ENCODE peak calls at places on chromosomes 6 and 20, in seven cellular contexts. I, S, P, U, Y, D and B are unnamed samples.

GRCh38 chr6:23348185-23348584 is 777.8 kb upstream of the NRSN1 start:
- DNase-seq in U (no peak), Y (no peak), I (no peak), S (no peak), P (no peak), D (no peak), B (no peak)

GRCh38 chr20:21280496-21281016 is 22.6 kb upstream of the XRN2 start:
- DNase-seq in D (no peak), I (no peak), U (no peak), P (no peak), S (no peak), Y (no peak), B (no peak)

GRCh38 chr6:21522773-21523490 is 70.6 kb upstream of the SOX4 start:
- DNase-seq in U (no peak), Y (no peak), S (no peak), D (no peak), I (no peak), P (no peak), B (peak; percentile 56)

GRCh38 chr6:167329014-167329413 is 4.1 kb downstream of the TTLL2 start:
- DNase-seq in Y (no peak), I (no peak), U (no peak), D (no peak), S (no peak), P (no peak), B (no peak)

GRCh38 chr20:23435675-23436539 is 3.6 kb upstream of the CSTL1 start:
- DNase-seq in U (no peak), Y (no peak), I (no peak), P (no peak), S (no peak), D (no peak), B (no peak)

GRCh38 chr6:8166156-8166555 is 63.8 kb upstream of the EEF1E1 start:
- DNase-seq in Y (no peak), S (no peak), I (no peak), P (no peak), U (no peak), D (no peak), B (no peak)

GRCh38 chr6:43076093-43076927 is at the start of gene PTK7:
- DNase-seq in U (no peak), D (peak; percentile 36), Y (peak; percentile 80), S (no peak), I (peak; percentile 47), P (peak; percentile 65), B (peak; percentile 96)

GRCh38 chr6:35511183-35511941 is 1.3 kb downstream of the TULP1 start:
- DNase-seq in Y (no peak), S (no peak), U (no peak), P (no peak), D (no peak), I (no peak), B (no peak)

GRCh38 chr6:87074051-87074711 is 20.7 kb downstream of the CGA start:
- DNase-seq in U (no peak), P (no peak), I (no peak), D (no peak), S (no peak), Y (no peak), B (no peak)

GRCh38 chr6:24988562-24988961 is 52.8 kb upstream of the RIPOR2 start:
- DNase-seq in U (no peak), D (no peak), Y (no peak), I (no peak), P (peak; percentile 46), S (no peak), B (no peak)

GRCh38 chr6:29011276-29011734 is 6.2 kb upstream of the ZNF311 start:
- DNase-seq in U (peak; percentile 8), Y (no peak), P (peak; percentile 53), S (peak; percentile 27), D (peak; percentile 70), I (peak; percentile 59), B (peak; percentile 93)

GRCh38 chr6:140774080-140774505 is 1358.6 kb upstream of the GJE1 start:
- DNase-seq in P (peak; percentile 80), U (no peak), I (no peak), D (peak; percentile 89), Y (no peak), S (no peak), B (no peak)

GRCh38 chr20:22288156-22288555 is 296.2 kb downstream of the FOXA2 start:
- DNase-seq in I (no peak), D (no peak), S (no peak), U (no peak), P (no peak), Y (no peak), B (no peak)

GRCh38 chr20:48493966-48494365 is 333.8 kb downstream of the PREX1 start:
- DNase-seq in S (no peak), P (no peak), D (no peak), U (no peak), I (no peak), Y (no peak), B (no peak)

GRCh38 chr6:17869010-17869752 is 118.3 kb downstream of the KIF13A start:
- DNase-seq in Y (no peak), S (no peak), P (peak; percentile 45), I (no peak), D (peak; percentile 72), U (no peak), B (no peak)

GRCh38 chr6:137661601-137662000 is 167.4 kb upstream of the OLIG3 start:
- DNase-seq in I (no peak), P (no peak), U (no peak), S (no peak), D (peak; percentile 33), Y (no peak), B (no peak)

GRCh38 chr6:125050663-125051318 is 88.6 kb downstream of the RNF217 start:
- DNase-seq in P (peak; percentile 85), S (no peak), U (no peak), Y (no peak), I (no peak), D (peak; percentile 16), B (no peak)

GRCh38 chr6:79707621-79708020 is 76.5 kb downstream of the SH3BGRL2 start:
- DNase-seq in U (no peak), I (no peak), Y (no peak), S (no peak), P (no peak), D (no peak), B (no peak)

GRCh38 chr6:78810146-78810545 is 57.2 kb upstream of the IRAK1BP1 start:
- DNase-seq in P (peak; percentile 42), I (peak; percentile 7), S (no peak), U (no peak), D (peak; percentile 51), Y (no peak), B (peak; percentile 70)

GRCh38 chr20:35618372-35619131 is 2.9 kb downstream of the SPAG4 start:
- DNase-seq in D (peak; percentile 23), Y (no peak), P (peak; percentile 42), S (no peak), U (no peak), I (no peak), B (peak; percentile 57)

GRCh38 chr6:148457137-148457842 is 114.7 kb downstream of the SASH1 start:
- DNase-seq in Y (no peak), S (no peak), P (peak; percentile 81), U (no peak), D (peak; percentile 65), I (no peak), B (no peak)

GRCh38 chr6:151847064-151847463 is 39.6 kb downstream of the ESR1 start:
- DNase-seq in S (no peak), Y (peak; percentile 41), U (no peak), P (peak; percentile 13), I (no peak), D (peak; percentile 53), B (peak; percentile 66)

GRCh38 chr6:136014454-136015421 is 163.2 kb downstream of the PDE7B start:
- DNase-seq in P (peak; percentile 97), U (no peak), Y (no peak), I (peak; percentile 24), S (no peak), D (peak; percentile 100), B (no peak)

GRCh38 chr6:140201787-140202458 is 827.5 kb upstream of the CITED2 start:
- DNase-seq in U (no peak), D (no peak), P (no peak), I (no peak), S (no peak), Y (no peak), B (no peak)

GRCh38 chr6:105680131-105680530 is 277.2 kb upstream of the PREP start:
- DNase-seq in I (no peak), P (no peak), Y (no peak), U (no peak), S (no peak), D (no peak), B (no peak)

GRCh38 chr20:45781391-45781931 is 10.2 kb downstream of the WFDC3 start:
- DNase-seq in U (no peak), Y (no peak), D (peak; percentile 97), S (no peak), I (peak; percentile 53), P (peak; percentile 94), B (no peak)

GRCh38 chr6:1850581-1851157 is 241.0 kb downstream of the FOXC1 start:
- DNase-seq in P (peak; percentile 1), Y (no peak), S (no peak), I (no peak), U (no peak), D (no peak), B (no peak)

GRCh38 chr20:48489046-48489463 is 338.7 kb downstream of the PREX1 start:
- DNase-seq in S (no peak), U (no peak), I (no peak), Y (no peak), P (no peak), D (no peak), B (no peak)

GRCh38 chr6:13331516-13332348 is 3.4 kb upstream of the TBC1D7 start:
- DNase-seq in I (no peak), D (peak; percentile 44), P (peak; percentile 26), U (no peak), Y (no peak), S (no peak), B (no peak)

GRCh38 chr6:43973351-43973750 is 153.9 kb downstream of the MRPL14 start:
- DNase-seq in I (no peak), D (no peak), Y (no peak), S (no peak), U (no peak), P (no peak), B (no peak)

GRCh38 chr20:46870041-46870440 is 24.6 kb upstream of the EYA2 start:
- DNase-seq in Y (no peak), I (no peak), S (no peak), U (no peak), D (no peak), P (no peak), B (no peak)

GRCh38 chr6:38193051-38193450 is 373.5 kb downstream of the ZFAND3 start:
- DNase-seq in P (no peak), D (no peak), Y (no peak), S (no peak), I (no peak), U (no peak), B (no peak)

GRCh38 chr20:44683263-44684046 is 31.7 kb upstream of the CCN5 start:
- DNase-seq in I (peak; percentile 55), S (no peak), P (peak; percentile 62), D (no peak), Y (peak; percentile 54), U (no peak), B (peak; percentile 79)

GRCh38 chr6:163398796-163399195 is 15.7 kb upstream of the QKI start:
- DNase-seq in P (no peak), Y (no peak), S (no peak), I (no peak), D (peak; percentile 25), U (peak; percentile 39), B (no peak)

GRCh38 chr20:53149652-53150205 is 177.6 kb downstream of the TSHZ2 start:
- DNase-seq in I (no peak), P (peak; percentile 57), D (no peak), Y (no peak), U (no peak), S (no peak), B (no peak)

GRCh38 chr6:123716506-123716905 is 79.8 kb upstream of the TRDN start:
- DNase-seq in D (peak; percentile 30), I (no peak), Y (no peak), P (peak; percentile 18), S (no peak), U (no peak), B (no peak)